ENCODE peak calls at places on chromosomes 13 and 19, in eight cellular contexts. F is myocyte; U is non-pigmented ciliary epithelial cell; X is globus pallidus; D is stimulated activated naive CD8-positive, alpha-beta T cell treated with anti-CD3 and anti-CD28 coated beads, Interleukin-15, Interleukin-2, amounts not matched to agents 100 U/mL and 50 U/mL, for 24 hours; Z is sciatic nerve; G is left kidney; B is lower leg skin. P is an unnamed sample.

GRCh38 chr13:68784275-68784674 is 1323.4 kb upstream of the ATXN8OS start:
- DNase-seq in F (no peak), U (no peak), X (no peak), D (no peak), Z (no peak), G (no peak), B (no peak), P (no peak)

GRCh38 chr19:2083174-2083854 is 12.8 kb downstream of the MOB3A start:
- DNase-seq in F (no peak), U (no peak), X (no peak), D (peak), Z (no peak), G (no peak), B (no peak), P (peak)

GRCh38 chr19:49533551-49534488 is 6.0 kb downstream of the RCN3 start:
- DNase-seq in F (no peak), U (no peak), X (no peak), D (peak), Z (peak), G (peak), B (peak), P (peak)

GRCh38 chr19:33132425-33132824 is 511 bp downstream of the WDR88 start:
- DNase-seq in F (no peak), U (no peak), X (no peak), D (no peak), Z (no peak), G (peak), B (no peak), P (no peak)

GRCh38 chr13:25725104-25725503 is 326.7 kb downstream of the SHISA2 start:
- DNase-seq in F (no peak), U (no peak), X (no peak), D (no peak), Z (no peak), G (no peak), B (no peak), P (no peak)

GRCh38 chr13:82116422-82116989 is 1765.8 kb downstream of the SLITRK1 start:
- DNase-seq in F (no peak), U (no peak), X (no peak), D (no peak), Z (no peak), G (no peak), B (no peak), P (no peak)

GRCh38 chr19:50496189-50497029 is 14.6 kb downstream of the JOSD2 start:
- DNase-seq in F (peak), U (no peak), X (peak), D (no peak), Z (peak), G (peak), B (no peak), P (no peak)

GRCh38 chr13:46168818-46169217 is 13.2 kb downstream of the LCP1 start:
- DNase-seq in F (no peak), U (no peak), X (no peak), D (no peak), Z (no peak), G (no peak), B (no peak), P (no peak)

GRCh38 chr13:51834581-51835158 is 10.3 kb downstream of the TMEM272 start:
- DNase-seq in F (no peak), U (no peak), X (no peak), D (no peak), Z (no peak), G (peak), B (no peak), P (no peak)

GRCh38 chr13:83881031-83881727 is 1.1 kb downstream of the SLITRK1 start:
- DNase-seq in F (no peak), U (no peak), X (peak), D (no peak), Z (no peak), G (no peak), B (no peak), P (no peak)

GRCh38 chr19:35265126-35265995 is 3.4 kb upstream of the USF2 start:
- DNase-seq in F (no peak), U (no peak), X (no peak), D (no peak), Z (peak), G (no peak), B (no peak), P (no peak)

GRCh38 chr13:46698910-46699460 is 98.0 kb downstream of the ESD start:
- DNase-seq in F (no peak), U (no peak), X (no peak), D (no peak), Z (no peak), G (no peak), B (no peak), P (no peak)

GRCh38 chr13:20997301-20998061 is 63.9 kb downstream of the LATS2 start:
- DNase-seq in F (peak), U (peak), X (no peak), D (no peak), Z (peak), G (peak), B (no peak), P (no peak)

GRCh38 chr19:28239270-28239669 is 973.7 kb downstream of the UQCRFS1 start:
- DNase-seq in F (no peak), U (no peak), X (no peak), D (no peak), Z (no peak), G (peak), B (no peak), P (no peak)

GRCh38 chr13:47794963-47795362 is 206.1 kb downstream of the SUCLA2 start:
- DNase-seq in F (peak), U (no peak), X (no peak), D (no peak), Z (no peak), G (peak), B (no peak), P (no peak)

GRCh38 chr13:113483504-113484287 is 6.8 kb downstream of the DCUN1D2 start:
- DNase-seq in F (no peak), U (no peak), X (peak), D (no peak), Z (no peak), G (peak), B (no peak), P (no peak)

GRCh38 chr19:7926021-7926726 is at the start of gene CTXN1:
- DNase-seq in F (peak), U (no peak), X (no peak), D (peak), Z (peak), G (peak), B (no peak), P (peak)

GRCh38 chr19:6021878-6022569 is 44.1 kb upstream of the RANBP3 start:
- DNase-seq in F (peak), U (peak), X (peak), D (peak), Z (peak), G (peak), B (peak), P (peak)

GRCh38 chr19:4328243-4328990 is 10.2 kb downstream of the STAP2 start:
- DNase-seq in F (peak), U (peak), X (peak), D (peak), Z (peak), G (peak), B (peak), P (peak)

GRCh38 chr13:23020246-23020843 is 160.4 kb upstream of the SGCG start:
- DNase-seq in F (peak), U (peak), X (peak), D (peak), Z (peak), G (peak), B (peak), P (no peak)

GRCh38 chr13:30847697-30848307 is 58.3 kb upstream of the MEDAG start:
- DNase-seq in F (peak), U (peak), X (no peak), D (no peak), Z (no peak), G (no peak), B (no peak), P (no peak)

GRCh38 chr13:79831556-79831955 is 350.6 kb downstream of the NDFIP2 start:
- DNase-seq in F (no peak), U (no peak), X (no peak), D (no peak), Z (no peak), G (no peak), B (no peak), P (no peak)

GRCh38 chr19:610071-610800 is 20.6 kb downstream of the HCN2 start:
- DNase-seq in F (peak), U (no peak), X (no peak), D (peak), Z (no peak), G (no peak), B (no peak), P (no peak)

P was measured in activated T-helper 1 cell treated with anti-CD3 and anti-CD28 coated beads, Interleukin-12 subunit alpha, Interleukin-12 subunit beta, Interleukin-2, Interleukin-4 antibody, amounts not matched to agents 30 ng/mL and 10 ng/mL and 1 ng/mL, durations not matched to agents 14 hours and 24 hours and 36 hours.